ENCODE peak calls at places on chromosome 13, in six cellular contexts. C, M, G, V, Z and T are unnamed samples.

GRCh38 chr13:98466634-98467236 is 110.2 kb downstream of the STK24 start:
- DNase-seq in Z (peak; percentile 57), G (no peak), M (peak; percentile 60), C (peak; percentile 85), V (no peak), T (no peak)

GRCh38 chr13:97432232-97432916 is 1.6 kb upstream of the RAP2A start:
- DNase-seq in M (no peak), C (no peak), G (no peak), Z (no peak), V (no peak), T (no peak)

GRCh38 chr13:79591493-79591892 is 110.5 kb downstream of the NDFIP2 start:
- DNase-seq in G (no peak), V (no peak), M (no peak), Z (no peak), C (no peak), T (no peak)

GRCh38 chr13:91154954-91155353 is 192.5 kb upstream of the MIR17HG start:
- DNase-seq in Z (no peak), C (no peak), V (no peak), G (no peak), M (no peak), T (no peak)

GRCh38 chr13:47220453-47221150 is 323.7 kb upstream of the HTR2A start:
- DNase-seq in G (no peak), Z (no peak), M (no peak), V (no peak), C (no peak), T (no peak)

GRCh38 chr13:36090592-36090991 is 40.6 kb downstream of the DCLK1 start:
- DNase-seq in V (no peak), Z (peak; percentile 6), C (no peak), M (no peak), G (no peak), T (no peak)

GRCh38 chr13:110403315-110403714 is 96.2 kb downstream of the COL4A2 start:
- DNase-seq in V (no peak), Z (peak; percentile 54), G (no peak), C (peak; percentile 87), M (no peak), T (no peak)

GRCh38 chr13:113112893-113113845 is 7.6 kb downstream of the F7 start:
- DNase-seq in Z (no peak), G (no peak), C (no peak), V (no peak), M (no peak), T (peak; percentile 11)

GRCh38 chr13:98853791-98854191 is 101.3 kb upstream of the SLC15A1 start:
- DNase-seq in C (no peak), V (no peak), Z (no peak), G (peak; percentile 46), M (no peak), T (no peak)

GRCh38 chr13:95033890-95034289 is 267.4 kb downstream of the ABCC4 start:
- DNase-seq in G (no peak), V (no peak), M (no peak), Z (no peak), C (no peak), T (no peak)

GRCh38 chr13:51501592-51502205 is 48.9 kb upstream of the INTS6 start:
- DNase-seq in V (no peak), C (peak; percentile 79), Z (peak; percentile 38), G (no peak), M (no peak), T (no peak)

GRCh38 chr13:43128504-43128929 is 105.1 kb downstream of the DNAJC15 start:
- DNase-seq in C (no peak), G (no peak), M (peak; percentile 49), V (no peak), Z (no peak), T (peak; percentile 24)